ENCODE peak calls at places on chromosomes 4 and X, in ten cellular contexts. One of them, this sample, is unnamed.

GRCh38 chrX:65837875-65838549 is 170.6 kb downstream of the MSN start:
- DNase-seq in AG04450: no peak
- DNase-seq in cardiac muscle cell: no peak
- DNase-seq in esophagus squamous epithelium: no peak
- DNase-seq in ascending aorta: no peak
- DNase-seq in hepatocyte: no peak
- DNase-seq in effector memory CD4-positive, alpha-beta T cell: no peak
- DNase-seq in body of pancreas: no peak
- DNase-seq in A549: no peak
- DNase-seq in brain microvascular endothelial cell: no peak
- DNase-seq in this sample: no peak

GRCh38 chr4:125283702-125284279 is 31.0 kb upstream of the FAT4 start:
- DNase-seq in AG04450: no peak
- DNase-seq in cardiac muscle cell: peak
- DNase-seq in esophagus squamous epithelium: no peak
- DNase-seq in ascending aorta: no peak
- DNase-seq in hepatocyte: peak
- DNase-seq in effector memory CD4-positive, alpha-beta T cell: no peak
- DNase-seq in body of pancreas: no peak
- DNase-seq in A549: no peak
- DNase-seq in brain microvascular endothelial cell: no peak
- DNase-seq in this sample: no peak

GRCh38 chrX:55119271-55119670 is 30.5 kb downstream of the PAGE2 start:
- DNase-seq in AG04450: no peak
- DNase-seq in cardiac muscle cell: no peak
- DNase-seq in esophagus squamous epithelium: no peak
- DNase-seq in ascending aorta: no peak
- DNase-seq in hepatocyte: no peak
- DNase-seq in effector memory CD4-positive, alpha-beta T cell: no peak
- DNase-seq in body of pancreas: no peak
- DNase-seq in A549: no peak
- DNase-seq in brain microvascular endothelial cell: no peak
- DNase-seq in this sample: no peak

GRCh38 chr4:170243662-170244288 is 154.0 kb upstream of the AADAT start:
- DNase-seq in AG04450: no peak
- DNase-seq in cardiac muscle cell: no peak
- DNase-seq in esophagus squamous epithelium: no peak
- DNase-seq in ascending aorta: no peak
- DNase-seq in hepatocyte: no peak
- DNase-seq in effector memory CD4-positive, alpha-beta T cell: no peak
- DNase-seq in body of pancreas: no peak
- DNase-seq in A549: no peak
- DNase-seq in brain microvascular endothelial cell: no peak
- DNase-seq in this sample: no peak

GRCh38 chr4:749771-750666 is 44.4 kb downstream of the PCGF3 start:
- DNase-seq in AG04450: no peak
- DNase-seq in cardiac muscle cell: no peak
- DNase-seq in esophagus squamous epithelium: no peak
- DNase-seq in ascending aorta: no peak
- DNase-seq in hepatocyte: no peak
- DNase-seq in effector memory CD4-positive, alpha-beta T cell: no peak
- DNase-seq in body of pancreas: no peak
- DNase-seq in A549: no peak
- DNase-seq in brain microvascular endothelial cell: peak
- DNase-seq in this sample: no peak

GRCh38 chrX:103607385-103608304 is at the start of gene TCEAL3:
- DNase-seq in AG04450: no peak
- DNase-seq in cardiac muscle cell: peak
- DNase-seq in esophagus squamous epithelium: peak
- DNase-seq in ascending aorta: peak
- DNase-seq in hepatocyte: peak
- DNase-seq in effector memory CD4-positive, alpha-beta T cell: peak
- DNase-seq in body of pancreas: peak
- DNase-seq in A549: peak
- DNase-seq in brain microvascular endothelial cell: no peak
- DNase-seq in this sample: peak

GRCh38 chrX:79645749-79646148 is 278.6 kb upstream of the ITM2A start:
- DNase-seq in AG04450: no peak
- DNase-seq in cardiac muscle cell: no peak
- DNase-seq in esophagus squamous epithelium: no peak
- DNase-seq in ascending aorta: no peak
- DNase-seq in hepatocyte: no peak
- DNase-seq in effector memory CD4-positive, alpha-beta T cell: no peak
- DNase-seq in body of pancreas: no peak
- DNase-seq in A549: no peak
- DNase-seq in brain microvascular endothelial cell: no peak
- DNase-seq in this sample: no peak

GRCh38 chr4:152399246-152399645 is 136.6 kb downstream of the FBXW7 start:
- DNase-seq in AG04450: no peak
- DNase-seq in cardiac muscle cell: no peak
- DNase-seq in esophagus squamous epithelium: no peak
- DNase-seq in ascending aorta: no peak
- DNase-seq in hepatocyte: no peak
- DNase-seq in effector memory CD4-positive, alpha-beta T cell: no peak
- DNase-seq in body of pancreas: no peak
- DNase-seq in A549: no peak
- DNase-seq in brain microvascular endothelial cell: no peak
- DNase-seq in this sample: no peak

GRCh38 chr4:6674500-6675149 is 19.1 kb upstream of the S100P start:
- DNase-seq in AG04450: no peak
- DNase-seq in cardiac muscle cell: peak
- DNase-seq in esophagus squamous epithelium: no peak
- DNase-seq in ascending aorta: no peak
- DNase-seq in hepatocyte: peak
- DNase-seq in effector memory CD4-positive, alpha-beta T cell: peak
- DNase-seq in body of pancreas: peak
- DNase-seq in A549: no peak
- DNase-seq in brain microvascular endothelial cell: peak
- DNase-seq in this sample: peak

GRCh38 chr4:60485279-60485678 is 714.8 kb upstream of the ADGRL3 start:
- DNase-seq in AG04450: no peak
- DNase-seq in cardiac muscle cell: no peak
- DNase-seq in esophagus squamous epithelium: no peak
- DNase-seq in ascending aorta: no peak
- DNase-seq in hepatocyte: no peak
- DNase-seq in effector memory CD4-positive, alpha-beta T cell: no peak
- DNase-seq in body of pancreas: no peak
- DNase-seq in A549: no peak
- DNase-seq in brain microvascular endothelial cell: no peak
- DNase-seq in this sample: no peak

GRCh38 chr4:56731857-56732256 is 50.8 kb upstream of the HOPX start:
- DNase-seq in AG04450: no peak
- DNase-seq in cardiac muscle cell: no peak
- DNase-seq in esophagus squamous epithelium: no peak
- DNase-seq in ascending aorta: peak
- DNase-seq in hepatocyte: peak
- DNase-seq in effector memory CD4-positive, alpha-beta T cell: no peak
- DNase-seq in body of pancreas: no peak
- DNase-seq in A549: no peak
- DNase-seq in brain microvascular endothelial cell: no peak
- DNase-seq in this sample: peak

GRCh38 chr4:127965803-127966175 is 583 bp downstream of the ABHD18 start:
- DNase-seq in AG04450: no peak
- DNase-seq in cardiac muscle cell: peak
- DNase-seq in esophagus squamous epithelium: no peak
- DNase-seq in ascending aorta: no peak
- DNase-seq in hepatocyte: peak
- DNase-seq in effector memory CD4-positive, alpha-beta T cell: peak
- DNase-seq in body of pancreas: peak
- DNase-seq in A549: peak
- DNase-seq in brain microvascular endothelial cell: peak
- DNase-seq in this sample: peak

GRCh38 chr4:64200001-64200555 is 209.2 kb downstream of the TECRL start:
- DNase-seq in AG04450: no peak
- DNase-seq in cardiac muscle cell: no peak
- DNase-seq in esophagus squamous epithelium: no peak
- DNase-seq in ascending aorta: no peak
- DNase-seq in hepatocyte: no peak
- DNase-seq in effector memory CD4-positive, alpha-beta T cell: no peak
- DNase-seq in body of pancreas: no peak
- DNase-seq in A549: no peak
- DNase-seq in brain microvascular endothelial cell: no peak
- DNase-seq in this sample: no peak

GRCh38 chr4:106809083-106809482 is 227.0 kb downstream of the DKK2 start:
- DNase-seq in AG04450: no peak
- DNase-seq in cardiac muscle cell: peak
- DNase-seq in esophagus squamous epithelium: no peak
- DNase-seq in ascending aorta: no peak
- DNase-seq in hepatocyte: peak
- DNase-seq in effector memory CD4-positive, alpha-beta T cell: no peak
- DNase-seq in body of pancreas: no peak
- DNase-seq in A549: no peak
- DNase-seq in brain microvascular endothelial cell: peak
- DNase-seq in this sample: no peak

GRCh38 chrX:53318766-53319353 is 37.5 kb upstream of the IQSEC2 start:
- DNase-seq in AG04450: no peak
- DNase-seq in cardiac muscle cell: no peak
- DNase-seq in esophagus squamous epithelium: no peak
- DNase-seq in ascending aorta: no peak
- DNase-seq in hepatocyte: no peak
- DNase-seq in effector memory CD4-positive, alpha-beta T cell: no peak
- DNase-seq in body of pancreas: no peak
- DNase-seq in A549: no peak
- DNase-seq in brain microvascular endothelial cell: no peak
- DNase-seq in this sample: no peak

GRCh38 chrX:40411350-40412111 is 169.2 kb upstream of the ATP6AP2 start:
- DNase-seq in AG04450: no peak
- DNase-seq in cardiac muscle cell: no peak
- DNase-seq in esophagus squamous epithelium: no peak
- DNase-seq in ascending aorta: no peak
- DNase-seq in hepatocyte: no peak
- DNase-seq in effector memory CD4-positive, alpha-beta T cell: no peak
- DNase-seq in body of pancreas: no peak
- DNase-seq in A549: no peak
- DNase-seq in brain microvascular endothelial cell: no peak
- DNase-seq in this sample: no peak

GRCh38 chr4:47334597-47335185 is 128.8 kb downstream of the COMMD8 start:
- DNase-seq in AG04450: peak
- DNase-seq in cardiac muscle cell: no peak
- DNase-seq in esophagus squamous epithelium: no peak
- DNase-seq in ascending aorta: no peak
- DNase-seq in hepatocyte: peak
- DNase-seq in effector memory CD4-positive, alpha-beta T cell: no peak
- DNase-seq in body of pancreas: no peak
- DNase-seq in A549: no peak
- DNase-seq in brain microvascular endothelial cell: no peak
- DNase-seq in this sample: no peak

DNA sequence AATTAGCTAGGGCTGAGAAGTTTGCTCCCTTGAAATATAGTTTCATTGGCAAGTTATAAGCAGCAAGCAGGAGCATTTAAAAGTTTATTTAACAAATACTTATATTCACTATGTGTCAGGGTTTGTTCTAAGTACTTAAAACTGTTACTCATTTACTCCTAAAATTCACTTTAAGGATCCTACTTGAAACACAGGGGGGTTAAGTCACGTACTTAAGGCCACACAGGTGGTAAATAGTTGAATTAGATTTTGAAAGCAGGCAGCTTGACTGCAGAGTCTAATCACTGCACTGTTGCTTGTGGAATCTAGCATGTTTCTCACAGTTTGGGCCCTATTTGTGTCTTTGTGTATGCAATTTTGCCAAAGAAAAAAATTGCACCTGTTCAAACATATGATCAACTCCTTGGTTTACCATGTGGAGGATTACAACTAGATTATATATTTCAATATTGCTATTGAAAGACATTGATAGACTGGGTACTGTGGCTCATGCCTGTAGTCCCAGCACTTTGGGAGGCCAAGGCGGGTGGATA is 7.6 kb downstream of the SGMS2 start:
- DNase-seq in AG04450: no peak
- DNase-seq in cardiac muscle cell: no peak
- DNase-seq in esophagus squamous epithelium: no peak
- DNase-seq in ascending aorta: no peak
- DNase-seq in hepatocyte: no peak
- DNase-seq in effector memory CD4-positive, alpha-beta T cell: no peak
- DNase-seq in body of pancreas: no peak
- DNase-seq in A549: no peak
- DNase-seq in brain microvascular endothelial cell: no peak
- DNase-seq in this sample: no peak
- H3K27ac ChIP-seq in AG04450: no peak
- H3K27ac ChIP-seq in cardiac muscle cell: no peak
- H3K27ac ChIP-seq in esophagus squamous epithelium: no peak
- H3K27ac ChIP-seq in ascending aorta: no peak
- H3K27ac ChIP-seq in hepatocyte: no peak
- H3K27ac ChIP-seq in effector memory CD4-positive, alpha-beta T cell: no peak
- H3K27ac ChIP-seq in body of pancreas: peak
- H3K27ac ChIP-seq in A549: no peak
- H3K27ac ChIP-seq in brain microvascular endothelial cell: no peak
- H3K27ac ChIP-seq in this sample: no peak

GRCh38 chr4:168409089-168409801 is 71.0 kb downstream of the DDX60L start:
- DNase-seq in AG04450: no peak
- DNase-seq in cardiac muscle cell: no peak
- DNase-seq in esophagus squamous epithelium: no peak
- DNase-seq in ascending aorta: no peak
- DNase-seq in hepatocyte: no peak
- DNase-seq in effector memory CD4-positive, alpha-beta T cell: no peak
- DNase-seq in body of pancreas: no peak
- DNase-seq in A549: no peak
- DNase-seq in brain microvascular endothelial cell: no peak
- DNase-seq in this sample: no peak
- H3K27ac ChIP-seq in AG04450: peak
- H3K27ac ChIP-seq in cardiac muscle cell: peak
- H3K27ac ChIP-seq in esophagus squamous epithelium: peak
- H3K27ac ChIP-seq in ascending aorta: no peak
- H3K27ac ChIP-seq in hepatocyte: no peak
- H3K27ac ChIP-seq in effector memory CD4-positive, alpha-beta T cell: no peak
- H3K27ac ChIP-seq in body of pancreas: no peak
- H3K27ac ChIP-seq in A549: peak
- H3K27ac ChIP-seq in brain microvascular endothelial cell: peak
- H3K27ac ChIP-seq in this sample: peak

DNA sequence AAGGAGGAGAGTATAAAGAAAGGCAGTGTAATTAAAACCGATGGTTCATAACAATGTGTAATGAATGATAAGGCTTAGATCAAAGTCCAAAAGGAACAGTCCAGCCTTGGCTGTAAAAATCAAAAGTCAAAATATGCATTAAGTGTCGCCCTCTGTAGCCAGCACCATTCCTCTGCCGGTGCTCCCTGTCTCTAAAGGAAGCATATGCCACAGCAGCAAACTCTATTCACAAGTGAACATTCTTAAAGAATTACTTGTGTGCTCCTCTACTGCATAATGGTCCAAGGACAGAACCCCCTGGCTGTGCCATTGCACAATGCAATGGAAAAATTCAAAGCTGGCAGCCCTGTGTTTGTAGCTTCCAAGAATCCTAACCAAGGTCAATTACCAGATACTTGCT is 16.3 kb upstream of the MBNL3 start:
- DNase-seq in AG04450: no peak
- DNase-seq in cardiac muscle cell: no peak
- DNase-seq in esophagus squamous epithelium: no peak
- DNase-seq in ascending aorta: no peak
- DNase-seq in hepatocyte: peak
- DNase-seq in effector memory CD4-positive, alpha-beta T cell: no peak
- DNase-seq in body of pancreas: peak
- DNase-seq in A549: no peak
- DNase-seq in brain microvascular endothelial cell: no peak
- DNase-seq in this sample: no peak
- H3K27ac ChIP-seq in AG04450: no peak
- H3K27ac ChIP-seq in cardiac muscle cell: no peak
- H3K27ac ChIP-seq in esophagus squamous epithelium: no peak
- H3K27ac ChIP-seq in ascending aorta: no peak
- H3K27ac ChIP-seq in hepatocyte: no peak
- H3K27ac ChIP-seq in effector memory CD4-positive, alpha-beta T cell: no peak
- H3K27ac ChIP-seq in body of pancreas: peak
- H3K27ac ChIP-seq in A549: no peak
- H3K27ac ChIP-seq in brain microvascular endothelial cell: no peak
- H3K27ac ChIP-seq in this sample: no peak

GRCh38 chr4:175413561-175413960 is 398.5 kb downstream of the GPM6A start:
- DNase-seq in AG04450: no peak
- DNase-seq in cardiac muscle cell: no peak
- DNase-seq in esophagus squamous epithelium: no peak
- DNase-seq in ascending aorta: no peak
- DNase-seq in hepatocyte: no peak
- DNase-seq in effector memory CD4-positive, alpha-beta T cell: no peak
- DNase-seq in body of pancreas: no peak
- DNase-seq in A549: no peak
- DNase-seq in brain microvascular endothelial cell: no peak
- DNase-seq in this sample: no peak
- H3K27ac ChIP-seq in AG04450: peak
- H3K27ac ChIP-seq in cardiac muscle cell: no peak
- H3K27ac ChIP-seq in esophagus squamous epithelium: no peak
- H3K27ac ChIP-seq in ascending aorta: no peak
- H3K27ac ChIP-seq in hepatocyte: no peak
- H3K27ac ChIP-seq in effector memory CD4-positive, alpha-beta T cell: no peak
- H3K27ac ChIP-seq in body of pancreas: no peak
- H3K27ac ChIP-seq in A549: no peak
- H3K27ac ChIP-seq in brain microvascular endothelial cell: no peak
- H3K27ac ChIP-seq in this sample: no peak

This sample was measured in colonic mucosa.